ENCODE peak calls at places on chromosomes 3 and 15, in nine cellular contexts. D is NCI-H748 treated with DMSO at 0.1 percent for 48 hours, K is NCI-H524, O is midbrain, R is mesothelial cell of epicardium, Y is head of caudate nucleus, L is A172, W is lower lobe of right lung, I is GDM1. F is an unnamed sample.

GRCh38 chr3:112293368-112294321 is at the start of gene SLC9C1:
- DNase-seq in D (peak), K (no peak), O (peak), R (no peak), Y (peak), L (peak), W (no peak), I (peak), F (peak)

GRCh38 chr3:149277338-149277813 is 55.7 kb upstream of the CP start:
- DNase-seq in D (peak), K (no peak), O (no peak), R (no peak), Y (no peak), L (peak), W (no peak), I (peak), F (no peak)

GRCh38 chr15:22224241-22224671 is 143.9 kb downstream of the OR4M2 start:
- DNase-seq in D (no peak), K (no peak), O (no peak), R (no peak), Y (peak), L (no peak), W (no peak), I (no peak), F (no peak)

GRCh38 chr3:61608711-61609110 is 47.3 kb downstream of the PTPRG start:
- DNase-seq in D (no peak), K (peak), O (no peak), R (no peak), Y (no peak), L (no peak), W (no peak), I (no peak), F (no peak)

GRCh38 chr15:68312701-68313204 is 35.2 kb downstream of the FEM1B start:
- DNase-seq in D (no peak), K (no peak), O (no peak), R (no peak), Y (no peak), L (no peak), W (no peak), I (no peak), F (no peak)

GRCh38 chr3:40677749-40678148 is 153.0 kb downstream of the ZNF621 start:
- DNase-seq in D (no peak), K (no peak), O (no peak), R (no peak), Y (no peak), L (no peak), W (no peak), I (no peak), F (no peak)

GRCh38 chr3:141050913-141051632 is at the start of gene SPSB4:
- DNase-seq in D (peak), K (peak), O (no peak), R (peak), Y (peak), L (peak), W (peak), I (peak), F (no peak)

GRCh38 chr15:43749690-43750345 is 3.6 kb downstream of the PDIA3 start:
- DNase-seq in D (no peak), K (no peak), O (no peak), R (no peak), Y (no peak), L (no peak), W (peak), I (no peak), F (no peak)

GRCh38 chr15:28918141-28918983 is 32.6 kb downstream of the APBA2 start:
- DNase-seq in D (peak), K (peak), O (no peak), R (no peak), Y (no peak), L (no peak), W (peak), I (no peak), F (no peak)

F was measured in fibroblast of the conjunctiva.